ENCODE peak calls at places on chromosome 10, in five cellular contexts. One of them, this sample, is unnamed.

GRCh38 chr10:72688208-72688651 is 3.7 kb upstream of the MCU start:
- DNase-seq in AG04450: peak; percentile 66
- DNase-seq in Peyer's patch: no peak
- DNase-seq in Panc1: peak; percentile 72
- DNase-seq in activated CD8-positive, alpha-beta T cell treated with anti-CD3 and anti-CD28 coated beads for 36 hours: no peak
- DNase-seq in this sample: no peak

GRCh38 chr10:97333601-97334369 is 744 bp downstream of the FRAT2 start:
- DNase-seq in AG04450: no peak
- DNase-seq in Peyer's patch: peak; percentile 46
- DNase-seq in Panc1: no peak
- DNase-seq in activated CD8-positive, alpha-beta T cell treated with anti-CD3 and anti-CD28 coated beads for 36 hours: peak; percentile 61
- DNase-seq in this sample: no peak

GRCh38 chr10:123537188-123537961 is 128.8 kb upstream of the GPR26 start:
- DNase-seq in AG04450: no peak
- DNase-seq in Peyer's patch: no peak
- DNase-seq in Panc1: no peak
- DNase-seq in activated CD8-positive, alpha-beta T cell treated with anti-CD3 and anti-CD28 coated beads for 36 hours: no peak
- DNase-seq in this sample: no peak

GRCh38 chr10:104638861-104639594 is 2.1 kb upstream of the SORCS3 start:
- DNase-seq in AG04450: no peak
- DNase-seq in Peyer's patch: no peak
- DNase-seq in Panc1: no peak
- DNase-seq in activated CD8-positive, alpha-beta T cell treated with anti-CD3 and anti-CD28 coated beads for 36 hours: no peak
- DNase-seq in this sample: no peak

GRCh38 chr10:23314835-23315239 is 29.8 kb downstream of the C10orf67 start:
- DNase-seq in AG04450: peak; percentile 71
- DNase-seq in Peyer's patch: peak; percentile 54
- DNase-seq in Panc1: no peak
- DNase-seq in activated CD8-positive, alpha-beta T cell treated with anti-CD3 and anti-CD28 coated beads for 36 hours: peak; percentile 64
- DNase-seq in this sample: no peak

GRCh38 chr10:51162002-51162401 is 87.7 kb downstream of the PRKG1 start:
- DNase-seq in AG04450: no peak
- DNase-seq in Peyer's patch: no peak
- DNase-seq in Panc1: no peak
- DNase-seq in activated CD8-positive, alpha-beta T cell treated with anti-CD3 and anti-CD28 coated beads for 36 hours: no peak
- DNase-seq in this sample: no peak

GRCh38 chr10:44949127-44949802 is 10.3 kb upstream of the RASSF4 start:
- DNase-seq in AG04450: no peak
- DNase-seq in Peyer's patch: no peak
- DNase-seq in Panc1: no peak
- DNase-seq in activated CD8-positive, alpha-beta T cell treated with anti-CD3 and anti-CD28 coated beads for 36 hours: no peak
- DNase-seq in this sample: no peak

GRCh38 chr10:46218921-46219320 is 67.9 kb upstream of the ANTXRL start:
- DNase-seq in AG04450: no peak
- DNase-seq in Peyer's patch: no peak
- DNase-seq in Panc1: no peak
- DNase-seq in activated CD8-positive, alpha-beta T cell treated with anti-CD3 and anti-CD28 coated beads for 36 hours: no peak
- DNase-seq in this sample: no peak

GRCh38 chr10:91406322-91406721 is 3.8 kb upstream of the HECTD2 start:
- DNase-seq in AG04450: no peak
- DNase-seq in Peyer's patch: no peak
- DNase-seq in Panc1: no peak
- DNase-seq in activated CD8-positive, alpha-beta T cell treated with anti-CD3 and anti-CD28 coated beads for 36 hours: no peak
- DNase-seq in this sample: no peak

GRCh38 chr10:91409869-91410637 is at the start of gene HECTD2:
- DNase-seq in AG04450: no peak
- DNase-seq in Peyer's patch: peak; percentile 73
- DNase-seq in Panc1: peak; percentile 10
- DNase-seq in activated CD8-positive, alpha-beta T cell treated with anti-CD3 and anti-CD28 coated beads for 36 hours: peak; percentile 80
- DNase-seq in this sample: peak; percentile 94

GRCh38 chr10:91412688-91413087 is 2.5 kb downstream of the HECTD2 start:
- DNase-seq in AG04450: no peak
- DNase-seq in Peyer's patch: no peak
- DNase-seq in Panc1: no peak
- DNase-seq in activated CD8-positive, alpha-beta T cell treated with anti-CD3 and anti-CD28 coated beads for 36 hours: no peak
- DNase-seq in this sample: no peak

GRCh38 chr10:91410638-91411367 is 659 bp downstream of the HECTD2 start:
- DNase-seq in AG04450: no peak
- DNase-seq in Peyer's patch: no peak
- DNase-seq in Panc1: no peak
- DNase-seq in activated CD8-positive, alpha-beta T cell treated with anti-CD3 and anti-CD28 coated beads for 36 hours: peak; percentile 60
- DNase-seq in this sample: no peak

GRCh38 chr10:91409069-91409868 is 875 bp upstream of the HECTD2 start:
- DNase-seq in AG04450: no peak
- DNase-seq in Peyer's patch: peak; percentile 58
- DNase-seq in Panc1: peak; percentile 25
- DNase-seq in activated CD8-positive, alpha-beta T cell treated with anti-CD3 and anti-CD28 coated beads for 36 hours: peak; percentile 25
- DNase-seq in this sample: peak; percentile 90
- TF ChIP-seq CTCF in AG04450: no peak
- TF ChIP-seq CTCF in Peyer's patch: peak; percentile 5
- TF ChIP-seq CTCF in Panc1: peak; percentile 28
- TF ChIP-seq CTCF in activated CD8-positive, alpha-beta T cell treated with anti-CD3 and anti-CD28 coated beads for 36 hours: no peak
- TF ChIP-seq CTCF in this sample: peak; percentile 24

GRCh38 chr10:11741608-11742007 is 574 bp upstream of the ECHDC3 start:
- DNase-seq in AG04450: no peak
- DNase-seq in Peyer's patch: no peak
- DNase-seq in Panc1: no peak
- DNase-seq in activated CD8-positive, alpha-beta T cell treated with anti-CD3 and anti-CD28 coated beads for 36 hours: no peak
- DNase-seq in this sample: no peak

GRCh38 chr10:11743461-11744338 is 1.5 kb downstream of the ECHDC3 start:
- DNase-seq in AG04450: no peak
- DNase-seq in Peyer's patch: no peak
- DNase-seq in Panc1: no peak
- DNase-seq in activated CD8-positive, alpha-beta T cell treated with anti-CD3 and anti-CD28 coated beads for 36 hours: no peak
- DNase-seq in this sample: no peak

GRCh38 chr10:11742779-11743298 is 657 bp downstream of the ECHDC3 start:
- DNase-seq in AG04450: no peak
- DNase-seq in Peyer's patch: no peak
- DNase-seq in Panc1: no peak
- DNase-seq in activated CD8-positive, alpha-beta T cell treated with anti-CD3 and anti-CD28 coated beads for 36 hours: no peak
- DNase-seq in this sample: no peak

GRCh38 chr10:11742009-11742778 is at the start of gene ECHDC3:
- DNase-seq in AG04450: no peak
- DNase-seq in Peyer's patch: peak; percentile 47
- DNase-seq in Panc1: no peak
- DNase-seq in activated CD8-positive, alpha-beta T cell treated with anti-CD3 and anti-CD28 coated beads for 36 hours: peak; percentile 48
- DNase-seq in this sample: no peak

DNA sequence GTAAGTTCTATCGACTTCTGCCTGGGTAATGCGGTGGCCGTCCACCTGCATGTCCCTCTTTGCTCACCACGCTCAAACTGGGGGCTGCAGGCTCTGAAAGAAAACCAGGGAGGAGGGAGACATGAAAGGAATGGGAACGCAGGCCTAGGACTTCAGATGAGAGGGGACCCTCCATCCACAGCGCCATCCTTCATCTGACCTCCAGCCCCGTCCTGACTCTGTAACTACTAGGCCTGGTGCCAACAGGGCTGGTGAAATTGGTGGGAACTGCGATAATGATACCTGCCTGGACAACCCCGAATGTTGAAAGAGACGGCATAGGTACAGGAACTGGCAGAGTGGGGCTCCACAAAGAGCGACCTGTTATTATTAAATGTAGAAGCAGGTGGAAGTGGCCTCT is 1.3 kb upstream of the ECHDC3 start:
- DNase-seq in AG04450: no peak
- DNase-seq in Peyer's patch: no peak
- DNase-seq in Panc1: no peak
- DNase-seq in activated CD8-positive, alpha-beta T cell treated with anti-CD3 and anti-CD28 coated beads for 36 hours: no peak
- DNase-seq in this sample: no peak
- TF ChIP-seq CTCF in AG04450: no peak
- TF ChIP-seq CTCF in Peyer's patch: no peak
- TF ChIP-seq CTCF in Panc1: no peak
- TF ChIP-seq CTCF in activated CD8-positive, alpha-beta T cell treated with anti-CD3 and anti-CD28 coated beads for 36 hours: no peak
- TF ChIP-seq CTCF in this sample: no peak

DNA sequence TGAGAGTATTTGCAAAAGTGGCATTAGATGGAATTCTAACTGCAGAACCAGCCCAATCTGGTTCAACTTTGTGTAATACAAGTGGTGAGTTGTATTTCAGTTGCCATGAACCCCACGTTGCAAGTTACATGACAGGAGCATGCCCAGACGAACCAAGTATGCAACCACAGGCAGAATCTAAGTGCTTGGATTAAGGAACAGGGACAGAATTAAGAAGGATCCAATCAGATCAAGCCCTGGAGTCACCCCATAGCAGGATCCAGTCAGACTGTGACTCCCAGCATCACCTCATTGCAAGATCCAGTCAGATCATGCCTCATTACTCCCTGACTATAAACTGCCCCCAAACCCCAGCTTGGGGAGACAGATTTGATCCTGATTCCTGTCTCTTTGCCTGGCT is 388.7 kb upstream of the NRP1 start:
- DNase-seq in AG04450: no peak
- DNase-seq in Peyer's patch: no peak
- DNase-seq in Panc1: no peak
- DNase-seq in activated CD8-positive, alpha-beta T cell treated with anti-CD3 and anti-CD28 coated beads for 36 hours: no peak
- DNase-seq in this sample: no peak
- TF ChIP-seq CTCF in AG04450: no peak
- TF ChIP-seq CTCF in Peyer's patch: no peak
- TF ChIP-seq CTCF in Panc1: no peak
- TF ChIP-seq CTCF in activated CD8-positive, alpha-beta T cell treated with anti-CD3 and anti-CD28 coated beads for 36 hours: no peak
- TF ChIP-seq CTCF in this sample: no peak

GRCh38 chr10:112775347-112775746 is 174.7 kb upstream of the TCF7L2 start:
- DNase-seq in AG04450: no peak
- DNase-seq in Peyer's patch: no peak
- DNase-seq in Panc1: no peak
- DNase-seq in activated CD8-positive, alpha-beta T cell treated with anti-CD3 and anti-CD28 coated beads for 36 hours: no peak
- DNase-seq in this sample: no peak
- TF ChIP-seq CTCF in AG04450: peak; percentile 58
- TF ChIP-seq CTCF in Peyer's patch: no peak
- TF ChIP-seq CTCF in Panc1: peak; percentile 36
- TF ChIP-seq CTCF in activated CD8-positive, alpha-beta T cell treated with anti-CD3 and anti-CD28 coated beads for 36 hours: no peak
- TF ChIP-seq CTCF in this sample: peak; percentile 49

GRCh38 chr10:120998251-120998650 is 147.1 kb downstream of the WDR11 start:
- DNase-seq in AG04450: no peak
- DNase-seq in Peyer's patch: no peak
- DNase-seq in Panc1: no peak
- DNase-seq in activated CD8-positive, alpha-beta T cell treated with anti-CD3 and anti-CD28 coated beads for 36 hours: no peak
- DNase-seq in this sample: peak; percentile 72

GRCh38 chr10:120997313-120998102 is 146.3 kb downstream of the WDR11 start:
- DNase-seq in AG04450: no peak
- DNase-seq in Peyer's patch: no peak
- DNase-seq in Panc1: no peak
- DNase-seq in activated CD8-positive, alpha-beta T cell treated with anti-CD3 and anti-CD28 coated beads for 36 hours: no peak
- DNase-seq in this sample: peak; percentile 25

GRCh38 chr10:121002586-121003205 is 151.5 kb downstream of the WDR11 start:
- DNase-seq in AG04450: no peak
- DNase-seq in Peyer's patch: no peak
- DNase-seq in Panc1: no peak
- DNase-seq in activated CD8-positive, alpha-beta T cell treated with anti-CD3 and anti-CD28 coated beads for 36 hours: no peak
- DNase-seq in this sample: no peak

GRCh38 chr10:120998782-120999285 is 147.7 kb downstream of the WDR11 start:
- DNase-seq in AG04450: no peak
- DNase-seq in Peyer's patch: no peak
- DNase-seq in Panc1: no peak
- DNase-seq in activated CD8-positive, alpha-beta T cell treated with anti-CD3 and anti-CD28 coated beads for 36 hours: no peak
- DNase-seq in this sample: no peak

DNA sequence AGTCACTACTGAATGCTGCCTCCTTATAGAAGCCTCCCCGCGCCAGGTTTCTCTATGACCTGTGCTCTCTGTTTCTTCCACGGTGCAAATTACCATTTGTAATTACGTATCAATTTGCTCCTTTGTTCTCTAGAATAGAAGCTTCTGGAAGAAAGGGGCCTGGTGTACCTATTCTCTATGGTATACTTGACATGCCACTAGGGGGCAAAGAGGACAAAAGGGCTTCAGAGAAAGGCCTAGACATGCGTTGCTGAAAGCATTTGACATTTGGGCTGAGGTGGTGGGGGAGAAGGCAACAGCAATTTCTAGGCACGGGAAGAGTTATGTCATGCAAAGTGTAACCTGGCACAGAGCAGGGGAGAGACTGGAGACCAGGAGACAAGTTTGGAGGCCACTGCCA is 148.7 kb downstream of the WDR11 start:
- DNase-seq in AG04450: no peak
- DNase-seq in Peyer's patch: no peak
- DNase-seq in Panc1: no peak
- DNase-seq in activated CD8-positive, alpha-beta T cell treated with anti-CD3 and anti-CD28 coated beads for 36 hours: no peak
- DNase-seq in this sample: no peak
- TF ChIP-seq CTCF in AG04450: no peak
- TF ChIP-seq CTCF in Peyer's patch: no peak
- TF ChIP-seq CTCF in Panc1: peak; percentile 25
- TF ChIP-seq CTCF in activated CD8-positive, alpha-beta T cell treated with anti-CD3 and anti-CD28 coated beads for 36 hours: no peak
- TF ChIP-seq CTCF in this sample: no peak

GRCh38 chr10:8444630-8445029 is 390.1 kb downstream of the GATA3 start:
- DNase-seq in AG04450: no peak
- DNase-seq in Peyer's patch: no peak
- DNase-seq in Panc1: no peak
- DNase-seq in activated CD8-positive, alpha-beta T cell treated with anti-CD3 and anti-CD28 coated beads for 36 hours: peak; percentile 66
- DNase-seq in this sample: no peak
- TF ChIP-seq CTCF in AG04450: no peak
- TF ChIP-seq CTCF in Peyer's patch: no peak
- TF ChIP-seq CTCF in Panc1: no peak
- TF ChIP-seq CTCF in activated CD8-positive, alpha-beta T cell treated with anti-CD3 and anti-CD28 coated beads for 36 hours: no peak
- TF ChIP-seq CTCF in this sample: no peak

GRCh38 chr10:60846173-60846572 is 67.9 kb downstream of the CDK1 start:
- DNase-seq in AG04450: peak; percentile 41
- DNase-seq in Peyer's patch: no peak
- DNase-seq in Panc1: no peak
- DNase-seq in activated CD8-positive, alpha-beta T cell treated with anti-CD3 and anti-CD28 coated beads for 36 hours: no peak
- DNase-seq in this sample: no peak
- TF ChIP-seq CTCF in AG04450: peak; percentile 8
- TF ChIP-seq CTCF in Peyer's patch: no peak
- TF ChIP-seq CTCF in Panc1: no peak
- TF ChIP-seq CTCF in activated CD8-positive, alpha-beta T cell treated with anti-CD3 and anti-CD28 coated beads for 36 hours: no peak
- TF ChIP-seq CTCF in this sample: peak; percentile 16